ENCODE peak calls at places on chromosomes 6 and 20, in ten cellular contexts. One of them, this sample, is unnamed.

GRCh38 chr6:165159459-165159858 is 149.9 kb downstream of the C6orf118 start:
- DNase-seq in CD8-positive, alpha-beta T cell: no peak
- DNase-seq in H7: no peak
- DNase-seq in neural progenitor cell: no peak
- DNase-seq in psoas muscle: no peak
- DNase-seq in BJ: no peak
- DNase-seq in thyroid gland: no peak
- DNase-seq in uterus: no peak
- DNase-seq in CD4-positive, alpha-beta T cell: no peak
- DNase-seq in right cardiac atrium: no peak
- DNase-seq in this sample: no peak

GRCh38 chr6:169099411-169100202 is 154.0 kb downstream of the THBS2 start:
- DNase-seq in neural progenitor cell: peak; percentile 38
- DNase-seq in right cardiac atrium: no peak
- DNase-seq in BJ: no peak
- DNase-seq in psoas muscle: no peak
- DNase-seq in uterus: no peak
- DNase-seq in CD4-positive, alpha-beta T cell: no peak
- DNase-seq in CD8-positive, alpha-beta T cell: no peak
- DNase-seq in thyroid gland: no peak
- DNase-seq in H7: no peak
- DNase-seq in this sample: no peak

GRCh38 chr6:139490482-139490881 is 116.0 kb upstream of the CITED2 start:
- DNase-seq in CD4-positive, alpha-beta T cell: no peak
- DNase-seq in uterus: no peak
- DNase-seq in BJ: no peak
- DNase-seq in thyroid gland: no peak
- DNase-seq in CD8-positive, alpha-beta T cell: peak; percentile 20
- DNase-seq in right cardiac atrium: no peak
- DNase-seq in H7: no peak
- DNase-seq in psoas muscle: no peak
- DNase-seq in neural progenitor cell: no peak
- DNase-seq in this sample: no peak

GRCh38 chr6:104885518-104886043 is 25.9 kb upstream of the HACE1 start:
- DNase-seq in right cardiac atrium: no peak
- DNase-seq in neural progenitor cell: no peak
- DNase-seq in psoas muscle: no peak
- DNase-seq in thyroid gland: no peak
- DNase-seq in BJ: no peak
- DNase-seq in CD8-positive, alpha-beta T cell: no peak
- DNase-seq in uterus: no peak
- DNase-seq in CD4-positive, alpha-beta T cell: no peak
- DNase-seq in H7: peak; percentile 41
- DNase-seq in this sample: no peak

GRCh38 chr20:49880177-49880576 is 35.2 kb downstream of the SPATA2 start:
- DNase-seq in right cardiac atrium: no peak
- DNase-seq in psoas muscle: no peak
- DNase-seq in BJ: no peak
- DNase-seq in thyroid gland: no peak
- DNase-seq in CD8-positive, alpha-beta T cell: no peak
- DNase-seq in CD4-positive, alpha-beta T cell: no peak
- DNase-seq in uterus: no peak
- DNase-seq in neural progenitor cell: no peak
- DNase-seq in H7: no peak
- DNase-seq in this sample: no peak

GRCh38 chr20:48238326-48238725 is 453.0 kb upstream of the SULF2 start:
- DNase-seq in right cardiac atrium: no peak
- DNase-seq in neural progenitor cell: no peak
- DNase-seq in psoas muscle: no peak
- DNase-seq in CD8-positive, alpha-beta T cell: no peak
- DNase-seq in CD4-positive, alpha-beta T cell: no peak
- DNase-seq in BJ: peak; percentile 50
- DNase-seq in uterus: no peak
- DNase-seq in thyroid gland: no peak
- DNase-seq in H7: no peak
- DNase-seq in this sample: peak; percentile 25

GRCh38 chr20:3679749-3680700 is 1.8 kb downstream of the ADAM33 start:
- DNase-seq in neural progenitor cell: peak; percentile 27
- DNase-seq in uterus: peak; percentile 87
- DNase-seq in CD4-positive, alpha-beta T cell: no peak
- DNase-seq in CD8-positive, alpha-beta T cell: no peak
- DNase-seq in right cardiac atrium: peak; percentile 84
- DNase-seq in BJ: no peak
- DNase-seq in H7: peak; percentile 73
- DNase-seq in psoas muscle: peak; percentile 78
- DNase-seq in thyroid gland: no peak
- DNase-seq in this sample: no peak

GRCh38 chr20:19073584-19074198 is 138.8 kb upstream of the SLC24A3 start:
- DNase-seq in BJ: no peak
- DNase-seq in thyroid gland: no peak
- DNase-seq in neural progenitor cell: peak; percentile 75
- DNase-seq in H7: peak; percentile 82
- DNase-seq in psoas muscle: no peak
- DNase-seq in CD8-positive, alpha-beta T cell: no peak
- DNase-seq in uterus: no peak
- DNase-seq in CD4-positive, alpha-beta T cell: no peak
- DNase-seq in right cardiac atrium: no peak
- DNase-seq in this sample: no peak

GRCh38 chr6:36120979-36121706 is 9.2 kb upstream of the MAPK13 start:
- DNase-seq in CD4-positive, alpha-beta T cell: peak; percentile 44
- DNase-seq in BJ: no peak
- DNase-seq in CD8-positive, alpha-beta T cell: peak; percentile 66
- DNase-seq in thyroid gland: peak; percentile 80
- DNase-seq in uterus: no peak
- DNase-seq in H7: peak; percentile 26
- DNase-seq in right cardiac atrium: peak; percentile 77
- DNase-seq in neural progenitor cell: no peak
- DNase-seq in psoas muscle: peak; percentile 60
- DNase-seq in this sample: no peak

GRCh38 chr6:16437095-16437494 is 198.7 kb downstream of the GMPR start:
- DNase-seq in thyroid gland: no peak
- DNase-seq in CD8-positive, alpha-beta T cell: no peak
- DNase-seq in H7: no peak
- DNase-seq in right cardiac atrium: no peak
- DNase-seq in CD4-positive, alpha-beta T cell: no peak
- DNase-seq in psoas muscle: no peak
- DNase-seq in neural progenitor cell: no peak
- DNase-seq in uterus: no peak
- DNase-seq in BJ: no peak
- DNase-seq in this sample: no peak

GRCh38 chr6:15417811-15418210 is 171.9 kb downstream of the JARID2 start:
- DNase-seq in thyroid gland: no peak
- DNase-seq in neural progenitor cell: no peak
- DNase-seq in CD4-positive, alpha-beta T cell: no peak
- DNase-seq in H7: no peak
- DNase-seq in psoas muscle: no peak
- DNase-seq in uterus: no peak
- DNase-seq in BJ: no peak
- DNase-seq in CD8-positive, alpha-beta T cell: no peak
- DNase-seq in right cardiac atrium: no peak
- DNase-seq in this sample: no peak

GRCh38 chr6:144710207-144710606 is 425.1 kb downstream of the UTRN start:
- DNase-seq in thyroid gland: no peak
- DNase-seq in H7: no peak
- DNase-seq in right cardiac atrium: no peak
- DNase-seq in CD8-positive, alpha-beta T cell: no peak
- DNase-seq in uterus: no peak
- DNase-seq in BJ: peak; percentile 79
- DNase-seq in neural progenitor cell: no peak
- DNase-seq in CD4-positive, alpha-beta T cell: no peak
- DNase-seq in psoas muscle: no peak
- DNase-seq in this sample: peak; percentile 48

GRCh38 chr6:145087034-145087433 is 648.3 kb downstream of the EPM2A start:
- DNase-seq in neural progenitor cell: no peak
- DNase-seq in CD4-positive, alpha-beta T cell: no peak
- DNase-seq in psoas muscle: no peak
- DNase-seq in uterus: no peak
- DNase-seq in thyroid gland: no peak
- DNase-seq in CD8-positive, alpha-beta T cell: no peak
- DNase-seq in right cardiac atrium: no peak
- DNase-seq in BJ: no peak
- DNase-seq in H7: no peak
- DNase-seq in this sample: no peak

DNA sequence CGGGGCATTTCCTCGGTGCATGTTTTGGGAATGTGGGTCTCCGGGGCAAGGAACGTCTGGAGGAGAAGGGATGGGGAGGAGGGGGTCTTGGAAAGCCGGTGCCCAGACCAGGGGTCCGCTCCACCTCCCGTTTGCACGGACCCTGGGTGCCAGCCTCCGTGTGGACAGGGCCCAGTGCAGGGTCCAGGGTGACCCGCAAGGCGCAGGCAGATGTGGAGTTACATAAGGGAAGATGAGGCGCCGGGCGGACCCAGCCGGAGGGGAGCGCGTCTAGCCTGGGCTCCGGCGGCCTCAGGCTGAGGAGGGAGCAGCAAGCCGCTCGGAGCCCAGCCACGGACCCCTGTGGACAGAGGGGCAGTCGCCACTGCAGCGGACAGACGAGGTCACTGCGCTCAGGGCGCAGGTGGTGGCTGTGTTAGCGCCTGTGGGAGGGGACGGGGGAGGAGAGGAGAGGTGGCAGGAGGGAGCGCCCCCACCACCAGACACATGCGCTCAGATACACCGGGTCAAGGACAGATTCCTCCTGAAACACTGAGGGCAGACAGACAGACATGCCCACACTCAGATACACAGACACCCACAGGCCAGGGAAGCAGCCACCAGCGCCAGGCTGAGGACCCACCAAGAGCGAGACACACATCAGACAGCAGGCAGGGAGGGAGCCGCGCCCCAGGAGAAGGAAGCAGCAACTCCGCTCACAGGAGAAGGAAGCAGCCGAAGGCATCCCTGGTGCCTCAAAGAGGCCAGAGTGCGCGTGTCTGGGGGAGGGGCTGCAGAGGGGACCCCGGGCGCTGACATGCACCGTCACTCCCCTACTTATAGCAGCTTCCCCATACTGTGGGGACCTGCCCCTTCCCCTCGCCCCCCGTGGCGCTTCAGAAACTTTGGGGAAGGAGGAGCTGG is 839 bp upstream of the HRH3 start:
- DNase-seq in right cardiac atrium: no peak
- DNase-seq in BJ: no peak
- DNase-seq in neural progenitor cell: peak; percentile 75
- DNase-seq in H7: peak; percentile 88
- DNase-seq in CD8-positive, alpha-beta T cell: no peak
- DNase-seq in uterus: no peak
- DNase-seq in psoas muscle: no peak
- DNase-seq in CD4-positive, alpha-beta T cell: no peak
- DNase-seq in thyroid gland: no peak
- DNase-seq in this sample: no peak
- H3K27me3 ChIP-seq in right cardiac atrium: no peaks in the 10 kb centered on the region
- H3K27me3 ChIP-seq in BJ: peaks cover 40% of the 10 kb centered on the region
- H3K27me3 ChIP-seq in neural progenitor cell: peaks cover 97% of the 10 kb centered on the region
- H3K27me3 ChIP-seq in H7: peaks cover 38% of the 10 kb centered on the region
- H3K27me3 ChIP-seq in CD8-positive, alpha-beta T cell: peaks cover 6% of the 10 kb centered on the region
- H3K27me3 ChIP-seq in uterus: peaks cover 40% of the 10 kb centered on the region
- H3K27me3 ChIP-seq in psoas muscle: peaks cover 13% of the 10 kb centered on the region
- H3K27me3 ChIP-seq in CD4-positive, alpha-beta T cell: peaks cover 52% of the 10 kb centered on the region
- H3K27me3 ChIP-seq in thyroid gland: peaks cover 8% of the 10 kb centered on the region
- H3K27me3 ChIP-seq in this sample: peaks cover 90% of the 10 kb centered on the region

GRCh38 chr20:45500022-45500421 is 15.4 kb downstream of the SPINT3 start:
- DNase-seq in neural progenitor cell: no peak
- DNase-seq in psoas muscle: no peak
- DNase-seq in thyroid gland: no peak
- DNase-seq in H7: no peak
- DNase-seq in CD4-positive, alpha-beta T cell: no peak
- DNase-seq in right cardiac atrium: no peak
- DNase-seq in uterus: no peak
- DNase-seq in CD8-positive, alpha-beta T cell: no peak
- DNase-seq in BJ: no peak
- DNase-seq in this sample: no peak

GRCh38 chr20:45502561-45502960 is 12.9 kb downstream of the SPINT3 start:
- DNase-seq in right cardiac atrium: no peak
- DNase-seq in neural progenitor cell: no peak
- DNase-seq in psoas muscle: no peak
- DNase-seq in H7: no peak
- DNase-seq in CD8-positive, alpha-beta T cell: no peak
- DNase-seq in CD4-positive, alpha-beta T cell: no peak
- DNase-seq in thyroid gland: no peak
- DNase-seq in BJ: no peak
- DNase-seq in uterus: no peak
- DNase-seq in this sample: no peak

GRCh38 chr20:45503430-45503829 is 12.0 kb downstream of the SPINT3 start:
- DNase-seq in uterus: no peak
- DNase-seq in psoas muscle: no peak
- DNase-seq in H7: no peak
- DNase-seq in thyroid gland: no peak
- DNase-seq in neural progenitor cell: no peak
- DNase-seq in CD4-positive, alpha-beta T cell: no peak
- DNase-seq in BJ: no peak
- DNase-seq in CD8-positive, alpha-beta T cell: no peak
- DNase-seq in right cardiac atrium: no peak
- DNase-seq in this sample: no peak

GRCh38 chr20:45497971-45498494 is 17.4 kb downstream of the SPINT3 start:
- DNase-seq in H7: peak; percentile 20
- DNase-seq in CD8-positive, alpha-beta T cell: no peak
- DNase-seq in BJ: no peak
- DNase-seq in right cardiac atrium: no peak
- DNase-seq in psoas muscle: no peak
- DNase-seq in thyroid gland: no peak
- DNase-seq in uterus: no peak
- DNase-seq in neural progenitor cell: peak; percentile 12
- DNase-seq in CD4-positive, alpha-beta T cell: no peak
- DNase-seq in this sample: no peak

GRCh38 chr20:45501600-45501999 is 13.8 kb downstream of the SPINT3 start:
- DNase-seq in psoas muscle: no peak
- DNase-seq in H7: no peak
- DNase-seq in thyroid gland: no peak
- DNase-seq in neural progenitor cell: no peak
- DNase-seq in CD8-positive, alpha-beta T cell: no peak
- DNase-seq in uterus: no peak
- DNase-seq in right cardiac atrium: no peak
- DNase-seq in BJ: no peak
- DNase-seq in CD4-positive, alpha-beta T cell: no peak
- DNase-seq in this sample: no peak
- H3K27me3 ChIP-seq in psoas muscle: peaks cover 4% of the 10 kb centered on the region
- H3K27me3 ChIP-seq in H7: no peaks in the 10 kb centered on the region
- H3K27me3 ChIP-seq in thyroid gland: peaks cover 4% of the 10 kb centered on the region
- H3K27me3 ChIP-seq in neural progenitor cell: no peaks in the 10 kb centered on the region
- H3K27me3 ChIP-seq in CD8-positive, alpha-beta T cell: no peaks in the 10 kb centered on the region
- H3K27me3 ChIP-seq in uterus: no peaks in the 10 kb centered on the region
- H3K27me3 ChIP-seq in right cardiac atrium: no peaks in the 10 kb centered on the region
- H3K27me3 ChIP-seq in BJ: no peaks in the 10 kb centered on the region
- H3K27me3 ChIP-seq in CD4-positive, alpha-beta T cell: peaks cover 40% of the 10 kb centered on the region
- H3K27me3 ChIP-seq in this sample: no peaks in the 10 kb centered on the region

GRCh38 chr20:32580194-32580593 is 4.9 kb downstream of the NOL4L start:
- DNase-seq in BJ: no peak
- DNase-seq in H7: no peak
- DNase-seq in right cardiac atrium: no peak
- DNase-seq in thyroid gland: no peak
- DNase-seq in uterus: no peak
- DNase-seq in CD4-positive, alpha-beta T cell: no peak
- DNase-seq in CD8-positive, alpha-beta T cell: no peak
- DNase-seq in psoas muscle: no peak
- DNase-seq in neural progenitor cell: no peak
- DNase-seq in this sample: no peak
- H3K27me3 ChIP-seq in BJ: no peaks in the 10 kb centered on the region
- H3K27me3 ChIP-seq in H7: peaks cover 12% of the 10 kb centered on the region
- H3K27me3 ChIP-seq in right cardiac atrium: no peaks in the 10 kb centered on the region
- H3K27me3 ChIP-seq in thyroid gland: no peaks in the 10 kb centered on the region
- H3K27me3 ChIP-seq in uterus: no peaks in the 10 kb centered on the region
- H3K27me3 ChIP-seq in CD4-positive, alpha-beta T cell: no peaks in the 10 kb centered on the region
- H3K27me3 ChIP-seq in CD8-positive, alpha-beta T cell: no peaks in the 10 kb centered on the region
- H3K27me3 ChIP-seq in psoas muscle: peaks cover 2% of the 10 kb centered on the region
- H3K27me3 ChIP-seq in neural progenitor cell: peaks cover 10% of the 10 kb centered on the region
- H3K27me3 ChIP-seq in this sample: peaks cover 6% of the 10 kb centered on the region

GRCh38 chr6:101396552-101397173 is 3.2 kb downstream of the GRIK2 start:
- DNase-seq in right cardiac atrium: peak; percentile 85
- DNase-seq in H7: peak; percentile 63
- DNase-seq in CD4-positive, alpha-beta T cell: no peak
- DNase-seq in CD8-positive, alpha-beta T cell: no peak
- DNase-seq in thyroid gland: peak; percentile 87
- DNase-seq in neural progenitor cell: peak; percentile 83
- DNase-seq in uterus: no peak
- DNase-seq in BJ: no peak
- DNase-seq in psoas muscle: no peak
- DNase-seq in this sample: no peak
- H3K27me3 ChIP-seq in right cardiac atrium: no peaks in the 10 kb centered on the region
- H3K27me3 ChIP-seq in H7: peaks cover 73% of the 10 kb centered on the region
- H3K27me3 ChIP-seq in CD4-positive, alpha-beta T cell: peaks cover 58% of the 10 kb centered on the region
- H3K27me3 ChIP-seq in CD8-positive, alpha-beta T cell: no peaks in the 10 kb centered on the region
- H3K27me3 ChIP-seq in thyroid gland: no peaks in the 10 kb centered on the region
- H3K27me3 ChIP-seq in neural progenitor cell: peaks cover 98% of the 10 kb centered on the region
- H3K27me3 ChIP-seq in uterus: peaks cover 39% of the 10 kb centered on the region
- H3K27me3 ChIP-seq in BJ: no peaks in the 10 kb centered on the region
- H3K27me3 ChIP-seq in psoas muscle: peaks cover 26% of the 10 kb centered on the region
- H3K27me3 ChIP-seq in this sample: peaks cover 36% of the 10 kb centered on the region

This sample was measured in kidney epithelial cell.